ENCODE peak calls at places on chromosomes 6 and 20, in five cellular contexts. One of them, this sample, is unnamed.

GRCh38 chr6:51554029-51554428 is 533.4 kb downstream of the PKHD1 start:
- DNase-seq in HFFc6: no peak
- DNase-seq in GM13976: no peak
- DNase-seq in IMR-90: no peak
- DNase-seq in brain microvascular endothelial cell: no peak
- DNase-seq in this sample: no peak

GRCh38 chr6:6780231-6780630 is 191.7 kb downstream of the LY86 start:
- DNase-seq in HFFc6: no peak
- DNase-seq in GM13976: no peak
- DNase-seq in IMR-90: no peak
- DNase-seq in brain microvascular endothelial cell: no peak
- DNase-seq in this sample: no peak

GRCh38 chr20:16555754-16556153 is 17.5 kb downstream of the KIF16B start:
- DNase-seq in HFFc6: no peak
- DNase-seq in GM13976: no peak
- DNase-seq in IMR-90: no peak
- DNase-seq in brain microvascular endothelial cell: no peak
- DNase-seq in this sample: peak; percentile 29

GRCh38 chr6:1617466-1618304 is 8.0 kb downstream of the FOXC1 start:
- DNase-seq in HFFc6: no peak
- DNase-seq in GM13976: no peak
- DNase-seq in IMR-90: no peak
- DNase-seq in brain microvascular endothelial cell: no peak
- DNase-seq in this sample: no peak

GRCh38 chr6:69162811-69163210 is 527.7 kb downstream of the ADGRB3 start:
- DNase-seq in HFFc6: no peak
- DNase-seq in GM13976: no peak
- DNase-seq in IMR-90: no peak
- DNase-seq in brain microvascular endothelial cell: no peak
- DNase-seq in this sample: peak; percentile 4

GRCh38 chr6:125507987-125508655 is 206.4 kb upstream of the HDDC2 start:
- DNase-seq in HFFc6: no peak
- DNase-seq in GM13976: no peak
- DNase-seq in IMR-90: no peak
- DNase-seq in brain microvascular endothelial cell: peak; percentile 66
- DNase-seq in this sample: peak; percentile 65

GRCh38 chr20:53141651-53142050 is 169.5 kb downstream of the TSHZ2 start:
- DNase-seq in HFFc6: no peak
- DNase-seq in GM13976: no peak
- DNase-seq in IMR-90: no peak
- DNase-seq in brain microvascular endothelial cell: no peak
- DNase-seq in this sample: no peak

GRCh38 chr6:33983721-33984465 is 162.0 kb downstream of the GRM4 start:
- DNase-seq in HFFc6: no peak
- DNase-seq in GM13976: no peak
- DNase-seq in IMR-90: no peak
- DNase-seq in brain microvascular endothelial cell: no peak
- DNase-seq in this sample: no peak

GRCh38 chr6:134956032-134956431 is 6.1 kb upstream of the ALDH8A1 start:
- DNase-seq in HFFc6: no peak
- DNase-seq in GM13976: no peak
- DNase-seq in IMR-90: peak; percentile 19
- DNase-seq in brain microvascular endothelial cell: no peak
- DNase-seq in this sample: no peak

GRCh38 chr6:38847497-38847896 is 132.4 kb downstream of the DNAH8 start:
- DNase-seq in HFFc6: no peak
- DNase-seq in GM13976: no peak
- DNase-seq in IMR-90: no peak
- DNase-seq in brain microvascular endothelial cell: no peak
- DNase-seq in this sample: no peak

GRCh38 chr6:18388942-18389341 is 1.8 kb downstream of the RNF144B start:
- DNase-seq in HFFc6: peak; percentile 72
- DNase-seq in GM13976: no peak
- DNase-seq in IMR-90: peak; percentile 77
- DNase-seq in brain microvascular endothelial cell: peak; percentile 62
- DNase-seq in this sample: peak; percentile 28

GRCh38 chr6:110448846-110449544 is 27.4 kb downstream of the SLC22A16 start:
- DNase-seq in HFFc6: no peak
- DNase-seq in GM13976: no peak
- DNase-seq in IMR-90: no peak
- DNase-seq in brain microvascular endothelial cell: no peak
- DNase-seq in this sample: no peak

GRCh38 chr6:158069800-158070195 is 88.1 kb downstream of the SYNJ2 start:
- DNase-seq in HFFc6: peak; percentile 77
- DNase-seq in GM13976: no peak
- DNase-seq in IMR-90: peak; percentile 78
- DNase-seq in brain microvascular endothelial cell: peak; percentile 73
- DNase-seq in this sample: peak; percentile 88

GRCh38 chr6:143180860-143181259 is 120.2 kb downstream of the AIG1 start:
- DNase-seq in HFFc6: no peak
- DNase-seq in GM13976: no peak
- DNase-seq in IMR-90: no peak
- DNase-seq in brain microvascular endothelial cell: peak; percentile 45
- DNase-seq in this sample: no peak

GRCh38 chr20:32116079-32116521 is 6.6 kb downstream of the TM9SF4 start:
- DNase-seq in HFFc6: no peak
- DNase-seq in GM13976: no peak
- DNase-seq in IMR-90: peak; percentile 22
- DNase-seq in brain microvascular endothelial cell: no peak
- DNase-seq in this sample: no peak

GRCh38 chr6:82237013-82237412 is 10.5 kb downstream of the IBTK start:
- DNase-seq in HFFc6: no peak
- DNase-seq in GM13976: no peak
- DNase-seq in IMR-90: no peak
- DNase-seq in brain microvascular endothelial cell: no peak
- DNase-seq in this sample: peak; percentile 46

GRCh38 chr20:56974499-56975250 is 291.8 kb downstream of the BMP7 start:
- DNase-seq in HFFc6: peak; percentile 52
- DNase-seq in GM13976: peak; percentile 45
- DNase-seq in IMR-90: peak; percentile 37
- DNase-seq in brain microvascular endothelial cell: peak; percentile 63
- DNase-seq in this sample: peak; percentile 59

GRCh38 chr6:11667876-11668275 is 110.7 kb downstream of the ADTRP start:
- DNase-seq in HFFc6: no peak
- DNase-seq in GM13976: no peak
- DNase-seq in IMR-90: no peak
- DNase-seq in brain microvascular endothelial cell: no peak
- DNase-seq in this sample: no peak

GRCh38 chr20:16407251-16408067 is 165.8 kb downstream of the KIF16B start:
- DNase-seq in HFFc6: no peak
- DNase-seq in GM13976: no peak
- DNase-seq in IMR-90: peak; percentile 11
- DNase-seq in brain microvascular endothelial cell: peak; percentile 18
- DNase-seq in this sample: no peak

GRCh38 chr6:24981385-24981758 is 45.6 kb upstream of the RIPOR2 start:
- DNase-seq in HFFc6: no peak
- DNase-seq in GM13976: no peak
- DNase-seq in IMR-90: peak; percentile 49
- DNase-seq in brain microvascular endothelial cell: peak; percentile 62
- DNase-seq in this sample: peak; percentile 28

GRCh38 chr20:49292010-49292409 is 14.2 kb upstream of the ZNFX1 start:
- DNase-seq in HFFc6: no peak
- DNase-seq in GM13976: no peak
- DNase-seq in IMR-90: no peak
- DNase-seq in brain microvascular endothelial cell: no peak
- DNase-seq in this sample: no peak

GRCh38 chr6:36387440-36388303 is at the start of gene ETV7:
- DNase-seq in HFFc6: no peak
- DNase-seq in GM13976: peak; percentile 69
- DNase-seq in IMR-90: peak; percentile 6
- DNase-seq in brain microvascular endothelial cell: no peak
- DNase-seq in this sample: peak; percentile 11

GRCh38 chr20:18005170-18005989 is 36.6 kb downstream of the MGME1 start:
- DNase-seq in HFFc6: no peak
- DNase-seq in GM13976: peak; percentile 80
- DNase-seq in IMR-90: no peak
- DNase-seq in brain microvascular endothelial cell: no peak
- DNase-seq in this sample: no peak

GRCh38 chr20:10427060-10427692 is 6.8 kb downstream of the MKKS start:
- DNase-seq in HFFc6: peak; percentile 42
- DNase-seq in GM13976: no peak
- DNase-seq in IMR-90: peak; percentile 74
- DNase-seq in brain microvascular endothelial cell: peak; percentile 69
- DNase-seq in this sample: peak; percentile 84

GRCh38 chr20:39112196-39112743 is 150.1 kb downstream of the DHX35 start:
- DNase-seq in HFFc6: peak; percentile 33
- DNase-seq in GM13976: peak; percentile 78
- DNase-seq in IMR-90: peak; percentile 28
- DNase-seq in brain microvascular endothelial cell: peak; percentile 22
- DNase-seq in this sample: peak; percentile 49

GRCh38 chr6:138278326-138278725 is 60.0 kb upstream of the PBOV1 start:
- DNase-seq in HFFc6: peak; percentile 8
- DNase-seq in GM13976: no peak
- DNase-seq in IMR-90: peak; percentile 2
- DNase-seq in brain microvascular endothelial cell: peak; percentile 34
- DNase-seq in this sample: peak; percentile 47

GRCh38 chr6:29941476-29941875 is 856 bp upstream of the HLA-A start:
- DNase-seq in HFFc6: peak; percentile 4
- DNase-seq in GM13976: no peak
- DNase-seq in IMR-90: peak; percentile 56
- DNase-seq in brain microvascular endothelial cell: no peak
- DNase-seq in this sample: peak; percentile 53

GRCh38 chr6:150334790-150335783 is 33.7 kb upstream of the IYD start:
- DNase-seq in HFFc6: peak; percentile 68
- DNase-seq in GM13976: peak; percentile 52
- DNase-seq in IMR-90: peak; percentile 82
- DNase-seq in brain microvascular endothelial cell: peak; percentile 80
- DNase-seq in this sample: peak; percentile 88

GRCh38 chr6:72401865-72402264 is 220.0 kb upstream of the KCNQ5 start:
- DNase-seq in HFFc6: no peak
- DNase-seq in GM13976: no peak
- DNase-seq in IMR-90: peak; percentile 25
- DNase-seq in brain microvascular endothelial cell: no peak
- DNase-seq in this sample: no peak

GRCh38 chr6:157037165-157037564 is 260.0 kb downstream of the ARID1B start:
- DNase-seq in HFFc6: no peak
- DNase-seq in GM13976: no peak
- DNase-seq in IMR-90: no peak
- DNase-seq in brain microvascular endothelial cell: no peak
- DNase-seq in this sample: no peak

DNA sequence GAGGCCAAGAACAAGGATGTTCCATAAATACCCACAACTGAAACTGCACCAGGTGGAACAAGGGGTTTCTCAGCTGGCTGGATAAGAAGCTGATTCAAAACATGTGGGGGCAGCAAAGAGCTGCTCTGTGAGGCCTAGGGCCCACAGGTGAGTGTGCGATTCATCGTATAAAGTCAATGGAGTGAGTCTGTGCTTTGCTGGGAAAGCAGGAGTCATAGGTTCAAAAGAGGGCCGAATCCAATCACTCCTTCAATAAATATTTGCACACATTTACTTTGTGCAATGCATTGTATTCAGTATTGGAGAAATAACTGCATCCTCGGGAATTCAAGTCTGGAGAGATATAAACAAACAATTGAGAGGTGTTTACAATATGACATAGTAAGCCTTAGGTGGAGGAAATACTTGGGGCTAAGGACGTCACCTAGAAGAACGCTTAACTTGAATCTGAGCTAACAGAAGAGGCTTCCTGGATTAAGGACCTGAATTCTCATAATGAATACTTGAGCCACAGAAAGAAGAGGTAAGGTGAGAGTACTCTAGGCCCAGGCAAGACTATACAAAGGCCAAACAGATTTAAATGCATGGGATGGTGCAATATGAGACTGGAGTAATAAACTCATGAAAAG is 83.7 kb upstream of the TMEM30A start:
- DNase-seq in HFFc6: no peak
- DNase-seq in GM13976: no peak
- DNase-seq in IMR-90: peak; percentile 22
- DNase-seq in brain microvascular endothelial cell: no peak
- DNase-seq in this sample: peak; percentile 51
- TF ChIP-seq CTCF in HFFc6: peak; percentile 58
- TF ChIP-seq CTCF in GM13976: peak; percentile 34
- TF ChIP-seq CTCF in IMR-90: peak; percentile 43
- TF ChIP-seq CTCF in brain microvascular endothelial cell: peak; percentile 72
- TF ChIP-seq CTCF in this sample: peak; percentile 50

DNA sequence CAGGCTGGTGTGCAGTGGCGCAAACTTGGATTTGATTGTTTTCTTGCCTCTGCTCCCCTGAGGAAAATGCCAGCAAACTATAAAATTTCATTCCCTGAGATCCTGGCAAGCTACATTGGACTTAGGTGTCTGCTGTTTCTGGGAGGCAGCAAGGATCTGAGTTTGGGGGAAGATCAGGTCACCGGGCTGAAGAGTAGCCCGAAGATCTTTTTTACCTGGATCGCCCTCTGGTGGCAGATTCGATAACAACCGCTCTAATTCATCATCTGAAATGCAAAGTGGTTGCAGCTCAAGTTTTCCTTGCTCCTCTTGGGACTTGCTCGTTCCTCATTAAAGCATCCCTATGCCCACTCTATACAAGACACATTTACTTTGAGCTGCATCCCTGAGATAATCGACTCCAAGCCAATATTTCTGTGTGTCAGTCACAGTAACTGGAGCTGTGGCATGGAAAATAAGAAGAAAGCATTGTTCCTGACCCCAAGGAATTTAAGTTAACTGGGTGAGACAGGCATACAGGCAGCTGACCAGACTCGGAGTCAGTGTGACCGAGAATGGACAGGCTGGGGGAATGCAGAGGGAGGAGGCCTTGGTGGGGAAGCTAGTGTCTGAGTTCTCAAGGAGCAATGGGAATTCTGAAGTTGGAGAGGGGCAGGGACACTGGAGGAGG is 131.8 kb upstream of the PROKR2 start:
- DNase-seq in HFFc6: peak; percentile 20
- DNase-seq in GM13976: peak; percentile 66
- DNase-seq in IMR-90: peak; percentile 28
- DNase-seq in brain microvascular endothelial cell: peak; percentile 52
- DNase-seq in this sample: peak; percentile 56
- TF ChIP-seq CTCF in HFFc6: peak; percentile 89
- TF ChIP-seq CTCF in GM13976: peak; percentile 62
- TF ChIP-seq CTCF in IMR-90: peak; percentile 59
- TF ChIP-seq CTCF in brain microvascular endothelial cell: peak; percentile 81
- TF ChIP-seq CTCF in this sample: peak; percentile 73

GRCh38 chr20:44154521-44155001 is 32.4 kb downstream of the JPH2 start:
- DNase-seq in HFFc6: peak; percentile 73
- DNase-seq in GM13976: no peak
- DNase-seq in IMR-90: no peak
- DNase-seq in brain microvascular endothelial cell: no peak
- DNase-seq in this sample: peak; percentile 25
- TF ChIP-seq CTCF in HFFc6: peak; percentile 14
- TF ChIP-seq CTCF in GM13976: no peak
- TF ChIP-seq CTCF in IMR-90: no peak
- TF ChIP-seq CTCF in brain microvascular endothelial cell: no peak
- TF ChIP-seq CTCF in this sample: no peak

GRCh38 chr20:33684533-33685327 is 1.5 kb downstream of the E2F1 start:
- DNase-seq in HFFc6: no peak
- DNase-seq in GM13976: no peak
- DNase-seq in IMR-90: no peak
- DNase-seq in brain microvascular endothelial cell: no peak
- DNase-seq in this sample: no peak

GRCh38 chr20:33687370-33687915 is 1.3 kb upstream of the E2F1 start:
- DNase-seq in HFFc6: no peak
- DNase-seq in GM13976: no peak
- DNase-seq in IMR-90: no peak
- DNase-seq in brain microvascular endothelial cell: peak; percentile 36
- DNase-seq in this sample: peak; percentile 74

GRCh38 chr20:33686984-33687366 is 790 bp upstream of the E2F1 start:
- DNase-seq in HFFc6: no peak
- DNase-seq in GM13976: no peak
- DNase-seq in IMR-90: no peak
- DNase-seq in brain microvascular endothelial cell: no peak
- DNase-seq in this sample: no peak

GRCh38 chr20:33685328-33686007 is 717 bp downstream of the E2F1 start:
- DNase-seq in HFFc6: no peak
- DNase-seq in GM13976: peak; percentile 83
- DNase-seq in IMR-90: no peak
- DNase-seq in brain microvascular endothelial cell: no peak
- DNase-seq in this sample: no peak

GRCh38 chr20:33686008-33686983 is at the start of gene E2F1:
- DNase-seq in HFFc6: peak; percentile 90
- DNase-seq in GM13976: peak; percentile 99
- DNase-seq in IMR-90: peak; percentile 84
- DNase-seq in brain microvascular endothelial cell: peak; percentile 91
- DNase-seq in this sample: peak; percentile 87
- TF ChIP-seq CTCF in HFFc6: peak; percentile 64
- TF ChIP-seq CTCF in GM13976: peak; percentile 24
- TF ChIP-seq CTCF in IMR-90: peak; percentile 30
- TF ChIP-seq CTCF in brain microvascular endothelial cell: peak; percentile 38
- TF ChIP-seq CTCF in this sample: peak; percentile 25